ENCODE peak calls at places on chromosomes 4 and X, in nine cellular contexts. Q is EL; M is iris pigment epithelial cell; H is HTR-8/SVneo; D is breast epithelium; Y is heart right ventricle; Z is CD4-positive, alpha-beta memory T cell; W is ACHN; U is cardiac fibroblast. F is an unnamed sample.
A peak's percentile ranks its signal among the peaks of the same experiment; 100 is the strongest.

GRCh38 chr4:174278467-174278866 is 5.0 kb downstream of the FBXO8 start:
- DNase-seq in Q (no peak), M (no peak), H (no peak), D (no peak), Y (no peak), Z (no peak), W (no peak), U (no peak), F (no peak)

GRCh38 chr4:86918539-86919072 is 16.2 kb upstream of the AFF1 start:
- DNase-seq in Q (peak; percentile 87), M (peak; percentile 84), H (no peak), D (no peak), Y (no peak), Z (no peak), W (no peak), U (peak; percentile 86), F (no peak)

GRCh38 chr4:3288571-3289094 is 4.2 kb upstream of the RGS12 start:
- DNase-seq in Q (no peak), M (no peak), H (no peak), D (peak; percentile 16), Y (no peak), Z (no peak), W (no peak), U (no peak), F (no peak)

GRCh38 chr4:921830-922331 is 10.2 kb downstream of the GAK start:
- DNase-seq in Q (no peak), M (no peak), H (no peak), D (no peak), Y (no peak), Z (no peak), W (no peak), U (no peak), F (peak; percentile 30)

GRCh38 chr4:91198951-91199350 is 1071.8 kb downstream of the CCSER1 start:
- DNase-seq in Q (no peak), M (peak; percentile 0), H (peak; percentile 1), D (no peak), Y (no peak), Z (no peak), W (peak; percentile 42), U (no peak), F (no peak)

GRCh38 chr4:68953056-68953455 is 1.5 kb upstream of the UGT2A3 start:
- DNase-seq in Q (no peak), M (no peak), H (no peak), D (no peak), Y (no peak), Z (no peak), W (no peak), U (no peak), F (no peak)

GRCh38 chr4:158025131-158025530 is 147.7 kb downstream of the GASK1B start:
- DNase-seq in Q (peak; percentile 60), M (no peak), H (peak; percentile 36), D (no peak), Y (no peak), Z (no peak), W (peak; percentile 13), U (no peak), F (no peak)

GRCh38 chrX:72297953-72298730 is 7.6 kb downstream of the CITED1 start:
- DNase-seq in Q (no peak), M (peak; percentile 59), H (no peak), D (no peak), Y (no peak), Z (no peak), W (peak; percentile 16), U (peak; percentile 39), F (no peak)

GRCh38 chr4:71732706-71733105 is 51.2 kb downstream of the GC start:
- DNase-seq in Q (peak; percentile 27), M (peak; percentile 52), H (no peak), D (no peak), Y (no peak), Z (no peak), W (peak; percentile 63), U (peak; percentile 60), F (no peak)

GRCh38 chr4:121252224-121252806 is 88.2 kb upstream of the TNIP3 start:
- DNase-seq in Q (peak; percentile 65), M (peak; percentile 74), H (peak; percentile 56), D (peak; percentile 47), Y (peak; percentile 32), Z (no peak), W (peak; percentile 75), U (peak; percentile 78), F (peak; percentile 61)

GRCh38 chr4:149353241-149353640 is 462.4 kb downstream of the IQCM start:
- DNase-seq in Q (peak; percentile 21), M (no peak), H (no peak), D (no peak), Y (no peak), Z (no peak), W (no peak), U (no peak), F (no peak)

GRCh38 chr4:105978684-105979296 is 83.5 kb downstream of the NPNT start:
- DNase-seq in Q (peak; percentile 75), M (peak; percentile 18), H (no peak), D (no peak), Y (peak; percentile 17), Z (no peak), W (peak; percentile 62), U (peak; percentile 79), F (no peak)

GRCh38 chr4:140152760-140153418 is 1.1 kb downstream of the MAML3 start:
- DNase-seq in Q (peak; percentile 46), M (peak; percentile 69), H (no peak), D (peak; percentile 57), Y (peak; percentile 62), Z (peak; percentile 59), W (peak; percentile 14), U (peak; percentile 52), F (peak; percentile 50)

GRCh38 chr4:170667814-170668213 is 578.1 kb upstream of the AADAT start:
- DNase-seq in Q (no peak), M (no peak), H (no peak), D (no peak), Y (no peak), Z (no peak), W (no peak), U (no peak), F (no peak)

GRCh38 chr4:152304220-152304619 is 231.7 kb downstream of the FBXW7 start:
- DNase-seq in Q (no peak), M (no peak), H (no peak), D (no peak), Y (no peak), Z (no peak), W (no peak), U (no peak), F (no peak)

GRCh38 chrX:38154818-38155217 is 65.9 kb downstream of the SRPX start:
- DNase-seq in Q (no peak), M (no peak), H (no peak), D (no peak), Y (no peak), Z (no peak), W (no peak), U (no peak), F (no peak)

GRCh38 chr4:74189331-74190043 is 31.6 kb downstream of the MTHFD2L start:
- DNase-seq in Q (peak; percentile 50), M (peak; percentile 47), H (peak; percentile 8), D (no peak), Y (no peak), Z (no peak), W (peak; percentile 68), U (peak; percentile 80), F (no peak)

GRCh38 chrX:119684916-119685224 is 8.1 kb downstream of the SEPTIN6 start:
- DNase-seq in Q (no peak), M (no peak), H (no peak), D (no peak), Y (no peak), Z (no peak), W (no peak), U (no peak), F (no peak)

GRCh38 chr4:101345271-101345595 is 2.1 kb downstream of the PPP3CA start:
- DNase-seq in Q (no peak), M (peak; percentile 30), H (no peak), D (no peak), Y (no peak), Z (no peak), W (no peak), U (peak; percentile 60), F (no peak)

GRCh38 chr4:187304131-187304530 is 580.5 kb upstream of the FAT1 start:
- DNase-seq in Q (no peak), M (no peak), H (no peak), D (no peak), Y (no peak), Z (no peak), W (no peak), U (no peak), F (no peak)

GRCh38 chrX:102746134-102746584 is 25.6 kb downstream of the GPRASP3 start:
- DNase-seq in Q (peak; percentile 31), M (peak; percentile 31), H (no peak), D (no peak), Y (peak; percentile 52), Z (no peak), W (peak; percentile 27), U (peak; percentile 10), F (no peak)

GRCh38 chr4:59222231-59222630 is 1977.9 kb upstream of the ADGRL3 start:
- DNase-seq in Q (no peak), M (no peak), H (no peak), D (no peak), Y (no peak), Z (no peak), W (no peak), U (no peak), F (no peak)

GRCh38 chrX:1468250-1468772 is 15.6 kb upstream of the ASMTL start:
- DNase-seq in Q (peak; percentile 77), M (peak; percentile 23), H (peak; percentile 57), D (peak; percentile 25), Y (no peak), Z (peak; percentile 94), W (peak; percentile 70), U (peak; percentile 16), F (peak; percentile 74)

GRCh38 chr4:60822986-60823385 is 377.1 kb upstream of the ADGRL3 start:
- DNase-seq in Q (no peak), M (no peak), H (no peak), D (no peak), Y (no peak), Z (no peak), W (no peak), U (no peak), F (no peak)

GRCh38 chr4:140906984-140907962 is 151.1 kb upstream of the TBC1D9 start:
- DNase-seq in Q (no peak), M (no peak), H (no peak), D (no peak), Y (no peak), Z (no peak), W (no peak), U (no peak), F (no peak)

GRCh38 chr4:183118585-183118984 is 19.5 kb downstream of the WWC2 start:
- DNase-seq in Q (peak; percentile 96), M (peak; percentile 94), H (peak; percentile 83), D (no peak), Y (no peak), Z (no peak), W (peak; percentile 93), U (peak; percentile 94), F (no peak)

GRCh38 chr4:109389367-109390118 is 44.1 kb upstream of the SEC24B start:
- DNase-seq in Q (peak; percentile 6), M (no peak), H (no peak), D (no peak), Y (no peak), Z (no peak), W (no peak), U (no peak), F (no peak)

GRCh38 chr4:147117400-147117799 is 171.7 kb upstream of the TTC29 start:
- DNase-seq in Q (no peak), M (peak; percentile 37), H (no peak), D (no peak), Y (no peak), Z (no peak), W (no peak), U (no peak), F (no peak)

GRCh38 chr4:122665148-122665547 is 44.3 kb upstream of the IL21 start:
- DNase-seq in Q (peak; percentile 36), M (peak; percentile 43), H (peak; percentile 19), D (no peak), Y (no peak), Z (no peak), W (no peak), U (no peak), F (no peak)

GRCh38 chr4:113223001-113223400 is 173.5 kb downstream of the ANK2 start:
- DNase-seq in Q (peak; percentile 23), M (no peak), H (no peak), D (no peak), Y (no peak), Z (no peak), W (no peak), U (peak; percentile 0), F (no peak)

GRCh38 chr4:34432706-34433105 is 1811.6 kb downstream of the ARAP2 start:
- DNase-seq in Q (no peak), M (no peak), H (no peak), D (no peak), Y (no peak), Z (no peak), W (no peak), U (no peak), F (no peak)